ENCODE peak calls at places on chromosomes 12 and 14, in four cellular contexts. Z is mucosa of descending colon, W is amniotic epithelial cell, Y is left cardiac atrium. Q is an unnamed sample.

GRCh38 chr12:32120419-32120818 is 13.8 kb downstream of the BICD1 start:
- DNase-seq in Z (no peak), W (peak), Y (no peak), Q (no peak)

GRCh38 chr12:124100572-124101178 is 127.7 kb downstream of the ZNF664 start:
- DNase-seq in W (no peak), Y (no peak), Z (no peak), Q (no peak)

GRCh38 chr12:63319386-63319785 is 168.4 kb upstream of the AVPR1A start:
- DNase-seq in W (no peak), Z (no peak), Y (no peak), Q (no peak)

GRCh38 chr14:104268295-104268694 is 129.9 kb downstream of the KIF26A start:
- DNase-seq in Y (no peak), W (no peak), Z (no peak), Q (no peak)

GRCh38 chr12:93261505-93262094 is 116.1 kb upstream of the NUDT4 start:
- DNase-seq in W (no peak), Y (no peak), Z (no peak), Q (no peak)

GRCh38 chr12:93441111-93441616 is 583 bp downstream of the UBE2N start:
- DNase-seq in W (peak), Z (peak), Y (peak), Q (peak)

GRCh38 chr14:53703457-53703856 is 253.2 kb downstream of the BMP4 start:
- DNase-seq in Y (no peak), W (no peak), Z (no peak), Q (no peak)

GRCh38 chr12:58502236-58502635 is 418.1 kb downstream of the LRIG3 start:
- DNase-seq in Y (no peak), Z (no peak), W (peak), Q (no peak)

GRCh38 chr14:92951912-92952471 is 29.0 kb downstream of the CHGA start:
- DNase-seq in Y (peak), W (peak), Z (peak), Q (peak)

GRCh38 chr12:24778486-24779304 is 170.2 kb downstream of the BCAT1 start:
- DNase-seq in W (peak), Z (no peak), Y (no peak), Q (no peak)

GRCh38 chr12:1670244-1670814 is 20.5 kb upstream of the ADIPOR2 start:
- DNase-seq in Z (peak), W (no peak), Y (no peak), Q (no peak)

GRCh38 chr12:105983622-105984325 is 155.0 kb downstream of the NUAK1 start:
- DNase-seq in Y (no peak), W (peak), Z (no peak), Q (no peak)

GRCh38 chr12:129788506-129788905 is 115.3 kb downstream of the TMEM132D start:
- DNase-seq in W (no peak), Y (no peak), Z (no peak), Q (no peak)

GRCh38 chr14:61661471-61661988 is 33.8 kb upstream of the HIF1A start:
- DNase-seq in W (peak), Y (no peak), Z (no peak), Q (no peak)

GRCh38 chr12:166425-167091 is 47.4 kb downstream of the SLC6A12 start:
- DNase-seq in Z (no peak), W (no peak), Y (no peak), Q (no peak)

GRCh38 chr12:116525418-116526001 is 33.7 kb upstream of the MAP1LC3B2 start:
- DNase-seq in Z (no peak), W (peak), Y (peak), Q (peak)

GRCh38 chr12:94670075-94670474 is 19.7 kb upstream of the TMCC3 start:
- DNase-seq in Z (no peak), W (no peak), Y (no peak), Q (no peak)

GRCh38 chr12:114996382-114996781 is 312.4 kb upstream of the TBX3 start:
- DNase-seq in Z (no peak), W (no peak), Y (no peak), Q (no peak)

Q was measured in body of pancreas.